ENCODE peak calls at places on chromosomes 3 and 15, in ten cellular contexts. J, X, S, B, K, R, F, U, C and A are unnamed samples. For H3K4me1 and H3K27me3, the result is how much of the 10 kb centered on the place peaks cover.

GRCh38 chr3:127645371-127646015 is 16.5 kb downstream of the PODXL2 start:
- DNase-seq in K (no peak), J (no peak), B (no peak), U (no peak), F (no peak), C (no peak), S (no peak), R (no peak), X (peak), A (no peak)

GRCh38 chr3:45035441-45036301 is 9.6 kb downstream of the CLEC3B start:
- DNase-seq in C (no peak), K (no peak), S (peak), B (peak), X (peak), F (peak), J (peak), R (no peak), U (peak), A (peak)

GRCh38 chr15:87038404-87038803 is 958.7 kb downstream of the AGBL1 start:
- DNase-seq in R (no peak), S (no peak), U (no peak), F (no peak), J (no peak), X (no peak), K (no peak), C (no peak), B (no peak), A (no peak)

GRCh38 chr3:170572665-170573253 is 13.1 kb downstream of the SLC7A14 start:
- DNase-seq in K (no peak), X (no peak), U (no peak), R (peak), C (no peak), F (no peak), B (no peak), J (no peak), S (no peak), A (no peak)

GRCh38 chr3:177722386-177722785 is 525.1 kb upstream of the TBL1XR1 start:
- DNase-seq in K (no peak), F (no peak), J (no peak), X (no peak), R (no peak), B (no peak), C (no peak), U (no peak), S (no peak), A (no peak)

GRCh38 chr3:32102289-32102688 is 4.1 kb upstream of the GPD1L start:
- DNase-seq in C (no peak), J (no peak), F (no peak), B (no peak), S (no peak), U (no peak), K (no peak), R (no peak), X (no peak), A (no peak)

GRCh38 chr3:134601539-134602439 is 49.0 kb downstream of the KY start:
- DNase-seq in K (no peak), B (no peak), F (no peak), J (peak), S (no peak), X (peak), U (peak), C (no peak), R (peak), A (peak)

GRCh38 chr3:42544492-42545283 is 37.1 kb downstream of the SEC22C start:
- DNase-seq in U (no peak), C (no peak), X (no peak), F (no peak), S (no peak), K (peak), R (no peak), B (peak), J (no peak), A (peak)

GRCh38 chr15:49847937-49848823 is 227.3 kb downstream of the DTWD1 start:
- DNase-seq in S (no peak), U (no peak), J (no peak), R (peak), C (no peak), F (no peak), X (no peak), B (no peak), K (no peak), A (no peak)
- H3K4me3 ChIP-seq in S (no peak), U (no peak), J (no peak), R (no peak), C (no peak), F (no peak), X (no peak), B (no peak), K (no peak), A (no peak)

DNA sequence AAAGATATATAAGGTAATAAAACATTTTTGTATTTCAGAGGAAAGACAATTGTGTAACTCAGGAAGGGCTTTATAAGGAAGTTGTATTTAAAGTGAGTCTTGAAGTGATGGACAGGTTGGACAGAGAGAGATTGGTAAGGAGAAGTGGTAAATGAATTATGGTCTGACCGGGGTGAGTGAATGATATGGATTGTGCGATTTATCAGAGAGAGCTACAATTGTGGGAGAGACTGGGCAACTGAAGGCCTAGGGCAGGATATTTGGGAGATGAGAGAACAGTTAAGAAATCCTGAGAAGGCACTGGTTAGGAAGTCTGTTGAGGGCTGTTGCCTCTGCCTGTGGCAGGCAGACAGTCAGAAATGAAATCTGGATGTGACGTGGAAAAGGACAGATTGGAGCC is 14.8 kb downstream of the IL1RAP start:
- DNase-seq in X (no peak), R (no peak), C (no peak), F (no peak), S (no peak), U (no peak), J (no peak), B (no peak), K (no peak), A (no peak)
- H3K4me1 ChIP-seq in X (under half), R (under half), C (under half), F (under half), S (under half), U (under half), J (under half), B (under half), K (under half), A (under half)

DNA sequence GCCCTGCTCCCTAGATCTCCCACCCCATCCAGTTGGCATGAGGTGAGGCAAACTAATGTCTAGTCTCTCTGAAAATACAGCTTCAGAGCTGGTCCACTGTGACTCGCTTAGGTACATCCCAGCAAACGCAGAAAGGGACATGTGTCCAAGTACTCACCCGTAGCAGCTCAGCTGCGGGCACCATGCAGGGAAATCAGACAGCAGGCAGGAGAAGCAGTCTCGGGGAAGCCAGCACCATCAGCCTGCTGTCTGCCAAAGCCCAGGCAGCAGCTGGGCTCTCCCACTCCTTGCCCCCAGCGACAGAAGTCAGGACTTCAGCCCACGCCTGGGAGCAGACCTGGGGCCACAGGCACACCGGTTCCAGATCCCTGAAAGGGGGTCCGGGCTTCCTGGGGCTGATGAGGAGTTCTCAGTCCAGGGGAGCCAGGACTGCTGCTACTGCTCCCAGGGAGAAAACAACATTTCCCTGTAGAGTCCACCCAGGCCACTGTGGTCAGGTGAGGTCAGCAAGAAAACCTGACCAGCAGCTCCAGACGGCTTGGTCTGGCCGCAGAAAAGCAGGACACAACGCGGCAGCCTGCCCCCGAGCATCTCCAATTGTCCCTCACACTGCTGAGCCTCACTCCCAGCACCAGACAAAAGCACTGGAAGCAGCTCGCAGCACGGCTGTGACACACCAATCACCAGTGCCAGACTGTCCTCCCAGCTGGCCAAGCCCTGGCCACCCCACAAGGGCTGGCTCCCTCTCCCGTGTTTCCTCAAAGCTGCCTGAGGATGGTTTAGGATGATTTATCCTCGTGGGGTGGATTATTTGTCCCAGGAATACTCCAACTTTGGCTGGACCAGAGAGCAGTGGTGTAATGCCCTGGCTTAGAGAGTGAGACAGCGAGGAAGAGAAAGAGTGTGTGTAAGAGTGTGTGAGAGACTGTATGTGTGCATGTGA is 34.7 kb downstream of the SEMA5B start:
- DNase-seq in K (no peak), R (peak), X (peak), B (no peak), S (peak), F (no peak), C (no peak), J (peak), U (no peak), A (peak)
- H3K27me3 ChIP-seq in K (under half), R (half or more), X (under half), B (under half), S (under half), F (under half), C (under half), J (under half), U (under half), A (under half)

DNA sequence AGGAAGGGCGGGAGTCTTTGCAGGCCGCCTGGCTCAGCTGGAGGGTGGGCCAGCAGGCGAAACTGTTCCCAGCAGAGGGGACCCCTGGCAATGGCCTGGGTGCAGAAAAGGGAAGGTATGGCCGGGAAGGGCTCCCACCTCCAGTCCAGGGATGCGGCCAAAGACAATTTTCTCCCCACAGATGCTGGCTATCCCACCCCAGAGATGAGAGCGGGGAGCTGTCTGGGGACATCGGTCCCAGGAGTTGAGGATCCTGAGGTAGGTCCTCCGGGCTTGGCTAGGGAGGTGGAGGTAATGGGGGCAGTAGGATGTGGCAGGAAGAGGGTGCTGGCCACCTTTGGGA is 1.7 kb downstream of the SEMA3G start:
- DNase-seq in S (no peak), R (no peak), C (no peak), J (no peak), U (no peak), F (no peak), X (no peak), B (no peak), K (no peak), A (no peak)
- H3K4me3 ChIP-seq in S (no peak), R (no peak), C (no peak), J (no peak), U (no peak), F (no peak), X (no peak), B (no peak), K (peak), A (no peak)

DNA sequence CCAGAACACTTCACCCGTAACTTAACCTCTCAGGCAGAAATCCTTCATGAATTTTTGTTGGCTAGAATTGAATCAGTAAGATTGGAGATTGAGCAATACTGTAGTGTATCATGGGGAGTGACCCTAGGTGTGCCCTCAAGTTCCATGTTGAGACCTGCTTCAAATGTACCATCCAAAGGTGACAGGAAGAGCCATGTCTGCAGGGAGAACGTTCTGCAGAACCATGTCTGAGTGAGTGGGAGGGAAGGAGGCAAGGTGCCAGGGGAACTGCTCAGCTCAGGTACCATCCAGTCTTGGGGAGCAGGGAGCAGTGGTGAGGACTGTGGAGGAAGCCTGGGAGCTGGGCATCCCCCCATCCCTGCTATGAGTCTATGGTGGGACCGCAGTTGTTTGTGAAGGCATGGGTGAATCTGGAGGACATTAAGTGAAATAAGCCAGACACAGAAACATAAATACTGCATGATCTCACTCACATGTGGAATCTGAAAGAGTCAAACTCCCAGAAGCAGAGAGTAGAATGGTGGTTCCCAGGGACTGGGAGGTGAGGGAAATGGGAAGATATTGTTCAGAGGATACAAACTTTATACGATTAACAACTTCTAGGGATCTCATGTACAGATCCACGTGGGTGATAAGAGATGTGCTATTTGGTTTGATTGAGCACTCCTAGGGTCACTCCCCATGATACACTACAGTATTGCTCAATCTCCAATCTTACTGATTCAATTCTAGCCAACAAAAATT is 23.3 kb downstream of the CFAP161 start:
- DNase-seq in R (no peak), U (no peak), J (no peak), C (no peak), F (no peak), B (no peak), S (peak), K (no peak), X (peak), A (no peak)
- H3K4me1 ChIP-seq in R (under half), U (under half), J (under half), C (under half), F (under half), B (under half), S (under half), K (under half), X (under half), A (under half)